ENCODE peak calls at places on chromosomes 6 and 20, in nine cellular contexts. F is progenitor cell of endocrine pancreas; T is epithelial cell of prostate; U is cerebellar cortex; J is non-pigmented ciliary epithelial cell; R is activated T-helper 1 cell treated with anti-CD3 and anti-CD28 coated beads, Interleukin-12 subunit alpha, Interleukin-12 subunit beta, Interleukin-2, Interleukin-4 antibody, amounts not matched to agents 30 ng/mL and 10 ng/mL and 1 ng/mL, durations not matched to agents 14 hours and 24 hours and 36 hours; I is fibroblast of lung; D is Calu3; H is naive thymus-derived CD8-positive, alpha-beta T cell. K is an unnamed sample.

GRCh38 chr6:164322533-164322932 is 908.0 kb downstream of the QKI start:
- DNase-seq in F (no peak), T (peak), U (no peak), J (peak), R (no peak), I (peak), D (no peak), H (no peak), K (no peak)

GRCh38 chr6:141451176-141451507 is 681.6 kb upstream of the GJE1 start:
- DNase-seq in F (no peak), T (no peak), U (no peak), J (no peak), R (no peak), I (no peak), D (no peak), H (no peak), K (no peak)

GRCh38 chr20:5316188-5317158 is at the start of gene PROKR2:
- DNase-seq in F (peak), T (no peak), U (no peak), J (no peak), R (no peak), I (no peak), D (no peak), H (no peak), K (no peak)

GRCh38 chr6:33428219-33428890 is 8.5 kb downstream of the SYNGAP1 start:
- DNase-seq in F (no peak), T (no peak), U (no peak), J (no peak), R (no peak), I (no peak), D (peak), H (peak), K (peak)

GRCh38 chr6:27161115-27161514 is 86.4 kb upstream of the PRSS16 start:
- DNase-seq in F (no peak), T (no peak), U (no peak), J (no peak), R (no peak), I (no peak), D (no peak), H (no peak), K (no peak)

GRCh38 chr6:27870486-27870885 is 41.7 kb downstream of the OR2B2 start:
- DNase-seq in F (no peak), T (no peak), U (no peak), J (no peak), R (no peak), I (no peak), D (no peak), H (no peak), K (no peak)

GRCh38 chr6:26065952-26066380 is 21.3 kb upstream of the HFE start:
- DNase-seq in F (peak), T (no peak), U (peak), J (no peak), R (peak), I (peak), D (peak), H (peak), K (peak)

GRCh38 chr6:132867055-132867454 is 52.7 kb downstream of the RPS12 start:
- DNase-seq in F (no peak), T (no peak), U (no peak), J (no peak), R (no peak), I (peak), D (no peak), H (no peak), K (no peak)

GRCh38 chr20:33811763-33812672 is 870 bp downstream of the CHMP4B start:
- DNase-seq in F (no peak), T (peak), U (no peak), J (peak), R (peak), I (peak), D (peak), H (peak), K (peak)

GRCh38 chr6:143980921-143981320 is 27.1 kb downstream of the PLAGL1 start:
- DNase-seq in F (no peak), T (no peak), U (no peak), J (no peak), R (no peak), I (no peak), D (no peak), H (no peak), K (no peak)

GRCh38 chr20:34089655-34090324 is 22.3 kb downstream of the EIF2S2 start:
- DNase-seq in F (no peak), T (no peak), U (peak), J (no peak), R (no peak), I (no peak), D (no peak), H (no peak), K (no peak)

GRCh38 chr20:33645072-33645358 is 17.1 kb upstream of the C20orf144 start:
- DNase-seq in F (no peak), T (no peak), U (no peak), J (no peak), R (no peak), I (no peak), D (no peak), H (no peak), K (no peak)

GRCh38 chr20:59159822-59160740 is 3.5 kb upstream of the ZNF831 start:
- DNase-seq in F (no peak), T (no peak), U (no peak), J (no peak), R (no peak), I (no peak), D (no peak), H (peak), K (no peak)

GRCh38 chr6:225121-225721 is 67.1 kb upstream of the DUSP22 start:
- DNase-seq in F (no peak), T (peak), U (no peak), J (no peak), R (peak), I (no peak), D (no peak), H (no peak), K (peak)

GRCh38 chr6:41231246-41231645 is 3.1 kb downstream of the TREML4 start:
- DNase-seq in F (no peak), T (no peak), U (no peak), J (no peak), R (no peak), I (no peak), D (no peak), H (no peak), K (no peak)

GRCh38 chr6:8539446-8539845 is 104.1 kb upstream of the SLC35B3 start:
- DNase-seq in F (no peak), T (no peak), U (peak), J (peak), R (no peak), I (peak), D (no peak), H (no peak), K (no peak)

GRCh38 chr6:155273438-155273837 is 9.6 kb downstream of the CLDN20 start:
- DNase-seq in F (no peak), T (no peak), U (no peak), J (peak), R (no peak), I (peak), D (no peak), H (no peak), K (no peak)

GRCh38 chr6:87851674-87852260 is 149.7 kb upstream of the AKIRIN2 start:
- DNase-seq in F (no peak), T (no peak), U (no peak), J (no peak), R (no peak), I (no peak), D (no peak), H (no peak), K (no peak)

GRCh38 chr6:142913511-142914047 is 31.4 kb downstream of the HIVEP2 start:
- DNase-seq in F (no peak), T (no peak), U (no peak), J (no peak), R (peak), I (no peak), D (no peak), H (peak), K (peak)

GRCh38 chr20:25285091-25285647 is 37.3 kb downstream of the PYGB start:
- DNase-seq in F (no peak), T (no peak), U (no peak), J (no peak), R (no peak), I (no peak), D (no peak), H (no peak), K (no peak)

GRCh38 chr6:70180904-70181599 is 121.8 kb downstream of the COL9A1 start:
- DNase-seq in F (no peak), T (no peak), U (no peak), J (no peak), R (no peak), I (no peak), D (no peak), H (no peak), K (no peak)

GRCh38 chr6:150076196-150076893 is 7.4 kb upstream of the ULBP3 start:
- DNase-seq in F (no peak), T (no peak), U (no peak), J (no peak), R (no peak), I (peak), D (no peak), H (no peak), K (peak)

GRCh38 chr6:157596461-157596860 is 215.5 kb downstream of the ZDHHC14 start:
- DNase-seq in F (no peak), T (no peak), U (no peak), J (no peak), R (no peak), I (no peak), D (no peak), H (no peak), K (no peak)

GRCh38 chr20:60993647-60994046 is 258.4 kb upstream of the CDH4 start:
- DNase-seq in F (no peak), T (no peak), U (no peak), J (no peak), R (no peak), I (no peak), D (no peak), H (no peak), K (no peak)

GRCh38 chr20:32585011-32585518 is at the start of gene NOL4L:
- DNase-seq in F (peak), T (no peak), U (peak), J (no peak), R (peak), I (peak), D (peak), H (peak), K (peak)

GRCh38 chr6:110524305-110524704 is 47.9 kb upstream of the SLC22A16 start:
- DNase-seq in F (no peak), T (no peak), U (peak), J (no peak), R (no peak), I (no peak), D (no peak), H (no peak), K (no peak)